ENCODE peak calls at places on chromosomes 2 and 18, in four cellular contexts. L is stomach, Y is fibroblast of lung, B is tibial artery. D is an unnamed sample.

GRCh38 chr2:136891100-136891499 is 125.8 kb downstream of the THSD7B start:
- DNase-seq in L (no peak), B (no peak), Y (no peak), D (no peak)

GRCh38 chr18:51028201-51028805 is 1.7 kb upstream of the SMAD4 start:
- DNase-seq in L (no peak), B (no peak), Y (peak; percentile 29), D (no peak)

GRCh38 chr2:162773352-162773751 is 65.2 kb downstream of the KCNH7 start:
- DNase-seq in Y (no peak), B (no peak), L (no peak), D (no peak)

GRCh38 chr2:88690591-88691338 is 708 bp upstream of the RPIA start:
- DNase-seq in Y (no peak), L (peak; percentile 53), B (no peak), D (no peak)

GRCh38 chr2:1992280-1992679 is 248.0 kb upstream of the PXDN start:
- DNase-seq in L (no peak), B (no peak), Y (no peak), D (no peak)

GRCh38 chr18:40079786-40080185 is 1875.2 kb upstream of the PIK3C3 start:
- DNase-seq in L (no peak), B (no peak), Y (no peak), D (no peak)

GRCh38 chr18:69954719-69955118 is 7.0 kb upstream of the CD226 start:
- DNase-seq in L (no peak), B (no peak), Y (no peak), D (no peak)

GRCh38 chr2:146532748-146533147 is 1312.1 kb upstream of the ACVR2A start:
- DNase-seq in B (no peak), L (no peak), Y (no peak), D (no peak)

GRCh38 chr18:48801728-48802542 is 148.8 kb downstream of the SMAD7 start:
- DNase-seq in Y (no peak), B (peak; percentile 62), L (peak; percentile 35), D (peak; percentile 24)

GRCh38 chr2:191618789-191619185 is 59.1 kb upstream of the NABP1 start:
- DNase-seq in Y (no peak), B (no peak), L (no peak), D (no peak)

GRCh38 chr2:169694894-169695260 is 608 bp downstream of the PHOSPHO2 start:
- DNase-seq in L (no peak), Y (no peak), B (no peak), D (no peak)

GRCh38 chr2:84969511-84970265 is 1.3 kb upstream of the KCMF1 start:
- DNase-seq in L (no peak), B (no peak), Y (peak; percentile 43), D (no peak)

GRCh38 chr2:61658841-61659780 is 121.0 kb upstream of the XPO1 start:
- DNase-seq in L (peak; percentile 31), B (no peak), Y (peak; percentile 65), D (no peak)

GRCh38 chr18:48814490-48815181 is 136.1 kb downstream of the SMAD7 start:
- DNase-seq in L (peak; percentile 14), Y (peak; percentile 34), B (peak; percentile 62), D (no peak)

GRCh38 chr2:167258712-167259111 is 370.4 kb downstream of the XIRP2 start:
- DNase-seq in Y (no peak), L (no peak), B (no peak), D (no peak)

GRCh38 chr2:183162362-183162761 is 38.1 kb downstream of the NUP35 start:
- DNase-seq in L (no peak), Y (peak; percentile 3), B (no peak), D (no peak)

GRCh38 chr18:9735238-9735637 is 27.1 kb downstream of the RAB31 start:
- DNase-seq in L (no peak), Y (no peak), B (no peak), D (no peak)

GRCh38 chr2:16487686-16488085 is 177.9 kb downstream of the CYRIA start:
- DNase-seq in L (peak; percentile 27), B (no peak), Y (peak; percentile 56), D (no peak)

GRCh38 chr2:36963106-36963505 is 3.2 kb downstream of the STRN start:
- DNase-seq in L (no peak), B (no peak), Y (no peak), D (no peak)

GRCh38 chr18:50340078-50340477 is 34.8 kb upstream of the SKA1 start:
- DNase-seq in Y (no peak), B (no peak), L (no peak), D (no peak)

GRCh38 chr2:62344472-62344871 is 148.6 kb downstream of the B3GNT2 start:
- DNase-seq in Y (no peak), B (no peak), L (no peak), D (no peak)

DNA sequence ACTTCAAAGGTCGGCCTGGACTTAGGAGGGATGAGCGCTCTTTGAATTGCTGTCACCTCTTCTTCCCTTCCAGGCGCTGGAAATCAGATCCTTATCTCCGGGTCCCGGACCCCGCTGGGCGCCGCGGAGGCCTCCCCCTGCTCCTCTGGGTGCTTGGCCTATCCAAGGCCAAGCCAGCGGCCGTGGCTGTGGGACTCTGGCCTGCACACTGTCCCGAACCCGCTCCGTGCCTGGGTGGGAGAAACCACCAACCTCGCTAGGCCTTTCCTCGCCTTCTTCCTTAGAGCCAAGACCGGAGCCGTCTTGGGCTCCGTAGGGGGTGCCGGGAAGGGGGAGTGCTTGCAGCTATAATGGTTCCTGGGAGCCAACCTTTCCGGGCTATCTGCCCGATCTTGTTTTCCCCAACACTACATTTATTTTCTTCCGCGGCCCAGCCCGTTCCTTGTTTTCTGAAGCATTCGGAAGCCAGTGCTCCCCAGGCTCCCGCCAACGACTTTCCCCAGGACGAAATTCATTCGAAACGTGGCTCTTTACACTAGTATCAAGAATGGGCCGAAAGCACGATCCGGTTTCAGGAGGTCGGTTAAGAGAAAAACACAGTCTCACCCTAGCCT is 2.4 kb downstream of the OSR1 start:
- DNase-seq in L (no peak), Y (peak; percentile 60), B (no peak), D (no peak)
- H3K27me3 ChIP-seq in L (peaks cover 100% of the 10 kb centered on the region), Y (no peaks in the 10 kb centered on the region), B (no peaks in the 10 kb centered on the region), D (peaks cover 97% of the 10 kb centered on the region)

GRCh38 chr2:239953418-239954061 is 71.6 kb downstream of the NDUFA10 start:
- DNase-seq in Y (peak; percentile 40), L (no peak), B (peak; percentile 87), D (peak; percentile 58)

GRCh38 chr2:239955086-239955988 is 69.8 kb downstream of the NDUFA10 start:
- DNase-seq in B (no peak), L (no peak), Y (no peak), D (no peak)

GRCh38 chr2:239952665-239953417 is 72.3 kb downstream of the NDUFA10 start:
- DNase-seq in Y (no peak), B (no peak), L (no peak), D (peak; percentile 24)

GRCh38 chr2:239955989-239956817 is 68.9 kb downstream of the NDUFA10 start:
- DNase-seq in Y (no peak), B (no peak), L (no peak), D (no peak)

GRCh38 chr2:239954166-239955085 is 70.7 kb downstream of the NDUFA10 start:
- DNase-seq in L (no peak), B (no peak), Y (no peak), D (peak; percentile 49)
- H3K27ac ChIP-seq in L (no peak overlapping the region), B (peak overlapping the region; percentile 83), Y (no peak overlapping the region), D (peak overlapping the region; percentile 34)

GRCh38 chr2:70892750-70893149 is 43.0 kb upstream of the ATP6V1B1 start:
- DNase-seq in B (no peak), Y (no peak), L (no peak), D (no peak)
- H3K27me3 ChIP-seq in B (no peaks in the 10 kb centered on the region), Y (peaks cover 79% of the 10 kb centered on the region), L (peaks cover 99% of the 10 kb centered on the region), D (peaks cover 39% of the 10 kb centered on the region)

GRCh38 chr18:59867337-59868104 is 32.3 kb upstream of the PMAIP1 start:
- DNase-seq in Y (no peak), B (no peak), L (no peak), D (no peak)

GRCh38 chr18:59873616-59874015 is 26.2 kb upstream of the PMAIP1 start:
- DNase-seq in L (no peak), Y (no peak), B (no peak), D (no peak)

GRCh38 chr18:59870623-59871130 is 29.1 kb upstream of the PMAIP1 start:
- DNase-seq in Y (no peak), L (no peak), B (no peak), D (no peak)

GRCh38 chr18:59874166-59874565 is 25.6 kb upstream of the PMAIP1 start:
- DNase-seq in L (no peak), B (no peak), Y (peak; percentile 92), D (no peak)

GRCh38 chr18:59871711-59872362 is 28.0 kb upstream of the PMAIP1 start:
- DNase-seq in L (no peak), Y (no peak), B (no peak), D (no peak)
- H3K27ac ChIP-seq in L (no peak overlapping the region), Y (no peak overlapping the region), B (no peak overlapping the region), D (no peak overlapping the region)

GRCh38 chr2:45166229-45166890 is 157.1 kb upstream of the SIX2 start:
- DNase-seq in B (no peak), L (no peak), Y (no peak), D (no peak)
- H3K27me3 ChIP-seq in B (no peaks in the 10 kb centered on the region), L (peaks cover 91% of the 10 kb centered on the region), Y (peaks cover 47% of the 10 kb centered on the region), D (peaks cover 25% of the 10 kb centered on the region)

DNA sequence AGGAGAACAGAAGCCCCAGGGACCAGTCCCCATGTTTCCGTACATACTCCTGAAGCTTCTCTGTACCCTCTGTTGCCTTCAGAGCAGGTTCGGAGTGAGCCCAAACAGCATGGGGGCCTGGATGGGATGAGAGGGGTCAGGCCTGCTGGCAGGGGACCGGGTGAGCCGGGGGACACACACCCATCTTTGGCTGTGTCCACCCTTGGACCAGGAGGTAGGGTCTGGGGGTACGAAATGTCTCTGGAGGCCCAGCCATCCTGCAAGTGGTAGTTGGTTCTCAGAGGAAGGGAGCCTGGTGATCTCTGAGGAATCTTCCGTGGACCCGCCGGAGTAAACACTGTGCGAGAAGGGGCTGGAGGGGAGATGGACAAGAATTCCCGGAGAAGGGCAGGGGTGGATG is 15.3 kb downstream of the FBLN7 start:
- DNase-seq in L (peak; percentile 18), Y (no peak), B (peak; percentile 24), D (no peak)
- H3K27ac ChIP-seq in L (no peak overlapping the region), Y (no peak overlapping the region), B (no peak overlapping the region), D (no peak overlapping the region)

DNA sequence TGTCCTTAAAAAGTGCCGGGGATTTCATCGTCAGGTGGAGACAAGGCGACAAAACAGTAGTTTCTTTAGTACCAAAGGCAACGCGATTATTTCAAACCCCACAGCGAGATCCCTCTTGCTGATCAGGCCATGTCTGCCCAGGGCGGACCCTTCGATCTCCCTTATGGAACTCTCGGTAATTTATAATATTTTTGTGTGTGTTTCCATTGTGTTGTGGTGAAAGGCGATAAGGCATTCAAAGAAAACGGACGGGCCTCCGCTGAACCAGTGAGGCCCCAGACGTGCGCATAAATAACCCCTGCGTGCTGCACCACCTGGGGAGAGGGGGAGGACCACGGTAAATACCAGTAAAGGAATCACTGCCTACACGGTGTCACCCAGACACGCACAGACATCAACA is 1.4 kb upstream of the GAD1 start:
- DNase-seq in L (no peak), Y (no peak), B (no peak), D (no peak)
- H3K27me3 ChIP-seq in L (peaks cover 90% of the 10 kb centered on the region), Y (peaks cover 55% of the 10 kb centered on the region), B (peaks cover 8% of the 10 kb centered on the region), D (peaks cover 21% of the 10 kb centered on the region)

GRCh38 chr2:197096649-197097048 is 170.1 kb upstream of the PGAP1 start:
- DNase-seq in B (no peak), Y (no peak), L (no peak), D (no peak)
- H3K27ac ChIP-seq in B (no peak overlapping the region), Y (no peak overlapping the region), L (no peak overlapping the region), D (no peak overlapping the region)

GRCh38 chr2:120448427-120448826 is 102.5 kb downstream of the INHBB start:
- DNase-seq in B (peak; percentile 9), L (no peak), Y (no peak), D (no peak)
- H3K27me3 ChIP-seq in B (no peaks in the 10 kb centered on the region), L (peaks cover 11% of the 10 kb centered on the region), Y (peaks cover 16% of the 10 kb centered on the region), D (no peaks in the 10 kb centered on the region)

D was measured in dorsolateral prefrontal cortex.